ENCODE peak calls at places on chromosomes 2 and 18, in four cellular contexts. D, O, R and P are unnamed samples.
A peak's percentile ranks its signal among the peaks of the same experiment; 100 is the strongest.

GRCh38 chr18:76405761-76406356 is 89.2 kb downstream of the ZNF516 start:
- DNase-seq in D (no peak), O (peak; percentile 60), R (no peak), P (no peak)

GRCh38 chr18:79139206-79139605 is 70.0 kb downstream of the ATP9B start:
- DNase-seq in D (peak; percentile 17), O (no peak), R (no peak), P (no peak)

GRCh38 chr2:24730481-24730880 is 62.7 kb downstream of the PTRHD1 start:
- DNase-seq in D (no peak), O (no peak), R (no peak), P (no peak)

GRCh38 chr2:173854840-173855239 is 110.3 kb downstream of the SP3 start:
- DNase-seq in D (no peak), O (peak; percentile 63), R (peak; percentile 62), P (no peak)

GRCh38 chr2:41127351-41127750 is 675.5 kb upstream of the SLC8A1 start:
- DNase-seq in D (no peak), O (no peak), R (no peak), P (no peak)

GRCh38 chr2:234305846-234306245 is 191.0 kb downstream of the ARL4C start:
- DNase-seq in D (no peak), O (peak; percentile 5), R (no peak), P (no peak)

GRCh38 chr2:97749611-97750010 is 36.2 kb downstream of the ZAP70 start:
- DNase-seq in D (no peak), O (no peak), R (no peak), P (no peak)

GRCh38 chr2:97769308-97769707 is 55.9 kb downstream of the ZAP70 start:
- DNase-seq in D (no peak), O (no peak), R (no peak), P (no peak)